ENCODE peak calls at places on chromosomes 12 and 14, in eight cellular contexts. One of them, this sample, is unnamed.

GRCh38 chr12:3233813-3234212 is 156.6 kb downstream of the TSPAN9 start:
- DNase-seq in bronchial epithelial cell: no peak
- DNase-seq in fibroblast of pulmonary artery: no peak
- DNase-seq in PC-3: peak; percentile 3
- DNase-seq in AG04449: no peak
- DNase-seq in fibroblast of mammary gland: no peak
- DNase-seq in fibroblast of villous mesenchyme: peak; percentile 57
- DNase-seq in astrocyte of the cerebellum: no peak
- DNase-seq in this sample: no peak

GRCh38 chr14:23931705-23932314 is 21.8 kb upstream of the DHRS4 start:
- DNase-seq in bronchial epithelial cell: no peak
- DNase-seq in astrocyte of the cerebellum: no peak
- DNase-seq in fibroblast of mammary gland: no peak
- DNase-seq in AG04449: no peak
- DNase-seq in fibroblast of pulmonary artery: no peak
- DNase-seq in PC-3: no peak
- DNase-seq in fibroblast of villous mesenchyme: no peak
- DNase-seq in this sample: no peak

GRCh38 chr12:130788515-130788914 is 50.5 kb downstream of the STX2 start:
- DNase-seq in bronchial epithelial cell: no peak
- DNase-seq in astrocyte of the cerebellum: no peak
- DNase-seq in PC-3: no peak
- DNase-seq in fibroblast of villous mesenchyme: no peak
- DNase-seq in fibroblast of mammary gland: no peak
- DNase-seq in fibroblast of pulmonary artery: no peak
- DNase-seq in AG04449: no peak
- DNase-seq in this sample: no peak

GRCh38 chr14:99389171-99389826 is 91.4 kb downstream of the SETD3 start:
- DNase-seq in PC-3: peak; percentile 65
- DNase-seq in astrocyte of the cerebellum: no peak
- DNase-seq in fibroblast of villous mesenchyme: peak; percentile 33
- DNase-seq in AG04449: no peak
- DNase-seq in fibroblast of pulmonary artery: peak; percentile 35
- DNase-seq in bronchial epithelial cell: peak; percentile 6
- DNase-seq in fibroblast of mammary gland: peak; percentile 23
- DNase-seq in this sample: no peak

GRCh38 chr12:69765515-69765914 is 26.9 kb downstream of the RAB3IP start:
- DNase-seq in PC-3: no peak
- DNase-seq in bronchial epithelial cell: peak; percentile 54
- DNase-seq in fibroblast of villous mesenchyme: no peak
- DNase-seq in AG04449: no peak
- DNase-seq in fibroblast of mammary gland: no peak
- DNase-seq in fibroblast of pulmonary artery: no peak
- DNase-seq in astrocyte of the cerebellum: no peak
- DNase-seq in this sample: no peak

GRCh38 chr14:53613404-53614253 is 343.0 kb downstream of the BMP4 start:
- DNase-seq in PC-3: peak; percentile 92
- DNase-seq in fibroblast of mammary gland: peak; percentile 10
- DNase-seq in fibroblast of pulmonary artery: no peak
- DNase-seq in astrocyte of the cerebellum: peak; percentile 74
- DNase-seq in fibroblast of villous mesenchyme: no peak
- DNase-seq in AG04449: no peak
- DNase-seq in bronchial epithelial cell: peak; percentile 93
- DNase-seq in this sample: no peak

GRCh38 chr12:46492471-46493351 is 120.1 kb upstream of the SLC38A2 start:
- DNase-seq in PC-3: peak; percentile 89
- DNase-seq in fibroblast of villous mesenchyme: peak; percentile 96
- DNase-seq in astrocyte of the cerebellum: peak; percentile 59
- DNase-seq in fibroblast of mammary gland: peak; percentile 94
- DNase-seq in fibroblast of pulmonary artery: peak; percentile 94
- DNase-seq in AG04449: peak; percentile 79
- DNase-seq in bronchial epithelial cell: peak; percentile 99
- DNase-seq in this sample: peak; percentile 72

GRCh38 chr12:55728185-55728931 is 451 bp downstream of the CD63 start:
- DNase-seq in fibroblast of pulmonary artery: peak; percentile 69
- DNase-seq in astrocyte of the cerebellum: no peak
- DNase-seq in AG04449: no peak
- DNase-seq in PC-3: peak; percentile 50
- DNase-seq in bronchial epithelial cell: no peak
- DNase-seq in fibroblast of mammary gland: no peak
- DNase-seq in fibroblast of villous mesenchyme: peak; percentile 81
- DNase-seq in this sample: peak; percentile 27

GRCh38 chr12:107352347-107353081 is 259.2 kb upstream of the CRY1 start:
- DNase-seq in astrocyte of the cerebellum: no peak
- DNase-seq in AG04449: no peak
- DNase-seq in fibroblast of villous mesenchyme: no peak
- DNase-seq in fibroblast of pulmonary artery: no peak
- DNase-seq in bronchial epithelial cell: no peak
- DNase-seq in fibroblast of mammary gland: no peak
- DNase-seq in PC-3: no peak
- DNase-seq in this sample: no peak

GRCh38 chr14:50055461-50056228 is 60.7 kb downstream of the VCPKMT start:
- DNase-seq in fibroblast of villous mesenchyme: no peak
- DNase-seq in astrocyte of the cerebellum: no peak
- DNase-seq in fibroblast of pulmonary artery: no peak
- DNase-seq in PC-3: no peak
- DNase-seq in fibroblast of mammary gland: no peak
- DNase-seq in AG04449: no peak
- DNase-seq in bronchial epithelial cell: no peak
- DNase-seq in this sample: no peak
- TF ChIP-seq CTCF in fibroblast of villous mesenchyme: peak; percentile 18
- TF ChIP-seq CTCF in astrocyte of the cerebellum: no peak
- TF ChIP-seq CTCF in fibroblast of pulmonary artery: no peak
- TF ChIP-seq CTCF in PC-3: peak; percentile 43
- TF ChIP-seq CTCF in fibroblast of mammary gland: no peak
- TF ChIP-seq CTCF in AG04449: no peak
- TF ChIP-seq CTCF in bronchial epithelial cell: no peak
- TF ChIP-seq CTCF in this sample: no peak

GRCh38 chr12:50239355-50239891 is 43.9 kb downstream of the LIMA1 start:
- DNase-seq in fibroblast of villous mesenchyme: no peak
- DNase-seq in fibroblast of mammary gland: no peak
- DNase-seq in astrocyte of the cerebellum: no peak
- DNase-seq in AG04449: no peak
- DNase-seq in PC-3: no peak
- DNase-seq in fibroblast of pulmonary artery: no peak
- DNase-seq in bronchial epithelial cell: no peak
- DNase-seq in this sample: no peak
- TF ChIP-seq CTCF in fibroblast of villous mesenchyme: no peak
- TF ChIP-seq CTCF in fibroblast of mammary gland: no peak
- TF ChIP-seq CTCF in astrocyte of the cerebellum: no peak
- TF ChIP-seq CTCF in AG04449: no peak
- TF ChIP-seq CTCF in PC-3: no peak
- TF ChIP-seq CTCF in fibroblast of pulmonary artery: no peak
- TF ChIP-seq CTCF in bronchial epithelial cell: no peak
- TF ChIP-seq CTCF in this sample: no peak

GRCh38 chr12:96698965-96699364 is 208.1 kb upstream of the NEDD1 start:
- DNase-seq in astrocyte of the cerebellum: no peak
- DNase-seq in fibroblast of pulmonary artery: no peak
- DNase-seq in bronchial epithelial cell: no peak
- DNase-seq in AG04449: no peak
- DNase-seq in fibroblast of villous mesenchyme: no peak
- DNase-seq in fibroblast of mammary gland: no peak
- DNase-seq in PC-3: no peak
- DNase-seq in this sample: no peak
- TF ChIP-seq CTCF in astrocyte of the cerebellum: no peak
- TF ChIP-seq CTCF in fibroblast of pulmonary artery: no peak
- TF ChIP-seq CTCF in bronchial epithelial cell: no peak
- TF ChIP-seq CTCF in AG04449: no peak
- TF ChIP-seq CTCF in fibroblast of villous mesenchyme: no peak
- TF ChIP-seq CTCF in fibroblast of mammary gland: no peak
- TF ChIP-seq CTCF in PC-3: no peak
- TF ChIP-seq CTCF in this sample: no peak

DNA sequence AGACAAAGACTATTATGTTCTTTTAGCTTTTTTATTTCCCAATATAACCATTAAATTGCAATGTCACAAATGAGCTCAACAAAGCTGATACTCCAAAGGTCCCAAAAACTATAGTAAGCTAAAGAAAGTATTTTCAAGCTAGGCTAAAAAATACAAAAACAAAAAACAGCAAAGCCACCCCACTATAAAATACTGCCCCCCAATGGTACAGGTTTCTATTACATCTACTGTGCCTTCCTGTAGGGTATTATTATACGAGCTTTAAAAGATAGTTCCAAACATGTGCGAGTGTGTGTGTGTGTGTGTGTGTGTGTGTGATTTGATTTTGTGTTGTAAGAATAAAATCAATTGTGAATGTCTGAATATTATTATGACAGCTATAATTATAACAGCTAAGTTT is 1.1 kb downstream of the IFNG start:
- DNase-seq in AG04449: no peak
- DNase-seq in PC-3: peak; percentile 65
- DNase-seq in astrocyte of the cerebellum: no peak
- DNase-seq in fibroblast of villous mesenchyme: peak; percentile 11
- DNase-seq in bronchial epithelial cell: peak; percentile 52
- DNase-seq in fibroblast of pulmonary artery: peak; percentile 4
- DNase-seq in fibroblast of mammary gland: peak; percentile 28
- DNase-seq in this sample: peak; percentile 22
- TF ChIP-seq CTCF in AG04449: peak; percentile 24
- TF ChIP-seq CTCF in PC-3: peak; percentile 77
- TF ChIP-seq CTCF in astrocyte of the cerebellum: peak; percentile 9
- TF ChIP-seq CTCF in fibroblast of villous mesenchyme: peak; percentile 49
- TF ChIP-seq CTCF in bronchial epithelial cell: peak; percentile 54
- TF ChIP-seq CTCF in fibroblast of pulmonary artery: peak; percentile 27
- TF ChIP-seq CTCF in fibroblast of mammary gland: peak; percentile 57
- TF ChIP-seq CTCF in this sample: peak; percentile 78

GRCh38 chr12:25827141-25827540 is 131.3 kb upstream of the RASSF8 start:
- DNase-seq in fibroblast of pulmonary artery: no peak
- DNase-seq in astrocyte of the cerebellum: no peak
- DNase-seq in fibroblast of mammary gland: no peak
- DNase-seq in PC-3: no peak
- DNase-seq in fibroblast of villous mesenchyme: no peak
- DNase-seq in bronchial epithelial cell: no peak
- DNase-seq in AG04449: no peak
- DNase-seq in this sample: no peak

GRCh38 chr12:25828188-25828587 is 130.3 kb upstream of the RASSF8 start:
- DNase-seq in astrocyte of the cerebellum: no peak
- DNase-seq in fibroblast of pulmonary artery: peak; percentile 21
- DNase-seq in PC-3: no peak
- DNase-seq in fibroblast of mammary gland: no peak
- DNase-seq in AG04449: no peak
- DNase-seq in bronchial epithelial cell: no peak
- DNase-seq in fibroblast of villous mesenchyme: no peak
- DNase-seq in this sample: no peak

GRCh38 chr12:25827747-25828146 is 130.7 kb upstream of the RASSF8 start:
- DNase-seq in AG04449: no peak
- DNase-seq in fibroblast of pulmonary artery: no peak
- DNase-seq in PC-3: no peak
- DNase-seq in astrocyte of the cerebellum: no peak
- DNase-seq in fibroblast of mammary gland: no peak
- DNase-seq in bronchial epithelial cell: no peak
- DNase-seq in fibroblast of villous mesenchyme: no peak
- DNase-seq in this sample: no peak

GRCh38 chr12:25824729-25825128 is 133.8 kb upstream of the RASSF8 start:
- DNase-seq in PC-3: no peak
- DNase-seq in AG04449: no peak
- DNase-seq in fibroblast of pulmonary artery: no peak
- DNase-seq in astrocyte of the cerebellum: no peak
- DNase-seq in fibroblast of villous mesenchyme: no peak
- DNase-seq in bronchial epithelial cell: no peak
- DNase-seq in fibroblast of mammary gland: no peak
- DNase-seq in this sample: no peak

GRCh38 chr12:25825494-25825893 is 133.0 kb upstream of the RASSF8 start:
- DNase-seq in fibroblast of villous mesenchyme: peak; percentile 42
- DNase-seq in fibroblast of pulmonary artery: peak; percentile 27
- DNase-seq in bronchial epithelial cell: no peak
- DNase-seq in astrocyte of the cerebellum: no peak
- DNase-seq in PC-3: no peak
- DNase-seq in AG04449: no peak
- DNase-seq in fibroblast of mammary gland: peak; percentile 43
- DNase-seq in this sample: no peak
- TF ChIP-seq CTCF in fibroblast of villous mesenchyme: peak; percentile 34
- TF ChIP-seq CTCF in fibroblast of pulmonary artery: peak; percentile 19
- TF ChIP-seq CTCF in bronchial epithelial cell: no peak
- TF ChIP-seq CTCF in astrocyte of the cerebellum: no peak
- TF ChIP-seq CTCF in PC-3: peak; percentile 39
- TF ChIP-seq CTCF in AG04449: no peak
- TF ChIP-seq CTCF in fibroblast of mammary gland: peak; percentile 35
- TF ChIP-seq CTCF in this sample: no peak

DNA sequence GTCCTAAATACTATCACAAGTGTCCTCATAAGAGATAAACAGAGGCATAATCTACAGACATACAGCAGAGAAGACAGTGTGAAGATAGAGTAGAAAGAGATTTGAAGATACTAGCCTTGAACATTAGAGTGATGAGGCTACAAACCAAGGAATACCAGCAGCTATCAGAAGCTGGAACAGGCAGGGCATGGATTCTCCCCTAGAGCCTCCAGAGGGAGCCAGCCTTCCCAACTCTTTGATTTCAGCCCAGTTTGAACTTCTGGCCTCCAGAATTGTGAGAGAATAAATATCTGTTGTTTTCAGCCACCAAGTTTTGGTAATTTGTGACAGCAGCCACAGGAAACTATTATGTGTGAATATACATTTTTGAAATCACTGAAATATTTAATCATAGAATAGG is 47.2 kb downstream of the CCDC91 start:
- DNase-seq in fibroblast of villous mesenchyme: no peak
- DNase-seq in fibroblast of mammary gland: peak; percentile 25
- DNase-seq in AG04449: no peak
- DNase-seq in bronchial epithelial cell: no peak
- DNase-seq in PC-3: peak; percentile 40
- DNase-seq in astrocyte of the cerebellum: no peak
- DNase-seq in fibroblast of pulmonary artery: peak; percentile 17
- DNase-seq in this sample: no peak
- TF ChIP-seq CTCF in fibroblast of villous mesenchyme: peak; percentile 53
- TF ChIP-seq CTCF in fibroblast of mammary gland: peak; percentile 38
- TF ChIP-seq CTCF in AG04449: peak; percentile 15
- TF ChIP-seq CTCF in bronchial epithelial cell: peak; percentile 24
- TF ChIP-seq CTCF in PC-3: peak; percentile 75
- TF ChIP-seq CTCF in astrocyte of the cerebellum: peak; percentile 35
- TF ChIP-seq CTCF in fibroblast of pulmonary artery: peak; percentile 40
- TF ChIP-seq CTCF in this sample: peak; percentile 41

DNA sequence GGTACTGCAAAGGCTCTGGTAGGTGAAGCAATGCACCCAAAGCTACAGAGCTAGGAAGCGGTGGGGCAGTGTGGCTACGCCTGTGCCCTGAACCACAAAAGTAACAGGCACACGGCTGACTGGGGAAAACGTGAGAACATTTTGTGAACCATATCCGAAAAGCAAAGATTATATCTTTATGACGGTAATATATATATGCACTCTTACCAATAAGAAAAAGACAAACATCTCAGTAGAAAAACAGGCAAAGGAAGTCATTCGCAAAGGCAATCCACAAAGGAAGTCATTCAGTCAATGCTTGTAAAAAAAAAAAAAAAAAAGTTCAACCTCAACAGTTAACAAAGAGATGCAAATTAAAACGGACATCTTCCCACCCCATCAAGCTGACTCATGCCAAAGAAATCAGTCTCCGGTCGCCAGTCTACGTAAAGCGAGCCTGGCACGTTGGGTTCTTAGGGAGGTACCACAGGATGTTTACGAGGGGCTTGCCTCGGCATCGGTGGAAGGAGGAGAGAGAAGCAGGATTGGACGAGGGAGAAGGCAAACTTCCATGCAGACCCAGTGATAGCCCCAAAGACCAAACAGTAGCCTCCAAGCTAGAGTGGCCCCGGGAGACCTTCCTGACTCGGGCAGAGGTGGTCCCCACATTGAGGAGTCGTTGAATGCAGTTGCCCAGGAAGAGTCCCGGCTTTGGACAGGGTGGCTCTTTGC is 39.4 kb upstream of the PPP2R5C start:
- DNase-seq in fibroblast of pulmonary artery: peak; percentile 11
- DNase-seq in fibroblast of mammary gland: peak; percentile 54
- DNase-seq in PC-3: peak; percentile 89
- DNase-seq in bronchial epithelial cell: no peak
- DNase-seq in AG04449: no peak
- DNase-seq in astrocyte of the cerebellum: peak; percentile 5
- DNase-seq in fibroblast of villous mesenchyme: peak; percentile 58
- DNase-seq in this sample: peak; percentile 88
- TF ChIP-seq CTCF in fibroblast of pulmonary artery: no peak
- TF ChIP-seq CTCF in fibroblast of mammary gland: no peak
- TF ChIP-seq CTCF in PC-3: no peak
- TF ChIP-seq CTCF in bronchial epithelial cell: no peak
- TF ChIP-seq CTCF in AG04449: no peak
- TF ChIP-seq CTCF in astrocyte of the cerebellum: no peak
- TF ChIP-seq CTCF in fibroblast of villous mesenchyme: no peak
- TF ChIP-seq CTCF in this sample: no peak